ENCODE peak calls at places on chromosomes 2 and 18, in seven cellular contexts. One of them, this sample, is unnamed.

GRCh38 chr2:12456293-12457151 is 260.2 kb upstream of the TRIB2 start:
- DNase-seq in GM12865: peak
- DNase-seq in AG09309: peak
- DNase-seq in choroid plexus epithelial cell: peak
- DNase-seq in hepatocyte: peak
- DNase-seq in SK-N-SH: no peak
- DNase-seq in PC-9: peak
- DNase-seq in this sample: peak

GRCh38 chr2:205806126-205806905 is 124.0 kb downstream of the NRP2 start:
- DNase-seq in hepatocyte: peak
- DNase-seq in PC-9: no peak
- DNase-seq in AG09309: no peak
- DNase-seq in GM12865: no peak
- DNase-seq in choroid plexus epithelial cell: no peak
- DNase-seq in SK-N-SH: no peak
- DNase-seq in this sample: no peak

GRCh38 chr2:178417916-178418315 is 33.1 kb downstream of the PRKRA start:
- DNase-seq in GM12865: no peak
- DNase-seq in choroid plexus epithelial cell: no peak
- DNase-seq in PC-9: no peak
- DNase-seq in SK-N-SH: no peak
- DNase-seq in AG09309: no peak
- DNase-seq in hepatocyte: no peak
- DNase-seq in this sample: no peak

GRCh38 chr2:170588729-170589128 is 126.4 kb upstream of the SP5 start:
- DNase-seq in AG09309: no peak
- DNase-seq in hepatocyte: no peak
- DNase-seq in PC-9: no peak
- DNase-seq in GM12865: no peak
- DNase-seq in SK-N-SH: no peak
- DNase-seq in choroid plexus epithelial cell: no peak
- DNase-seq in this sample: no peak

GRCh38 chr2:111160758-111161157 is 40.0 kb downstream of the BCL2L11 start:
- DNase-seq in PC-9: no peak
- DNase-seq in GM12865: no peak
- DNase-seq in hepatocyte: peak
- DNase-seq in SK-N-SH: no peak
- DNase-seq in AG09309: peak
- DNase-seq in choroid plexus epithelial cell: peak
- DNase-seq in this sample: peak

GRCh38 chr2:100408941-100409340 is 8.5 kb downstream of the CHST10 start:
- DNase-seq in SK-N-SH: no peak
- DNase-seq in choroid plexus epithelial cell: no peak
- DNase-seq in GM12865: no peak
- DNase-seq in AG09309: no peak
- DNase-seq in hepatocyte: no peak
- DNase-seq in PC-9: no peak
- DNase-seq in this sample: no peak

GRCh38 chr2:217849576-217849975 is 153.2 kb downstream of the TNS1 start:
- DNase-seq in AG09309: no peak
- DNase-seq in PC-9: no peak
- DNase-seq in GM12865: no peak
- DNase-seq in SK-N-SH: no peak
- DNase-seq in hepatocyte: no peak
- DNase-seq in choroid plexus epithelial cell: no peak
- DNase-seq in this sample: no peak

GRCh38 chr2:99689135-99689742 is 199.4 kb upstream of the REV1 start:
- DNase-seq in PC-9: no peak
- DNase-seq in hepatocyte: no peak
- DNase-seq in GM12865: no peak
- DNase-seq in choroid plexus epithelial cell: no peak
- DNase-seq in SK-N-SH: no peak
- DNase-seq in AG09309: no peak
- DNase-seq in this sample: no peak

GRCh38 chr2:154924531-154924930 is 226.0 kb downstream of the KCNJ3 start:
- DNase-seq in AG09309: no peak
- DNase-seq in GM12865: no peak
- DNase-seq in SK-N-SH: no peak
- DNase-seq in PC-9: no peak
- DNase-seq in hepatocyte: no peak
- DNase-seq in choroid plexus epithelial cell: no peak
- DNase-seq in this sample: no peak

GRCh38 chr2:186170693-186171092 is 315.4 kb upstream of the ZC3H15 start:
- DNase-seq in choroid plexus epithelial cell: no peak
- DNase-seq in PC-9: no peak
- DNase-seq in SK-N-SH: no peak
- DNase-seq in GM12865: no peak
- DNase-seq in hepatocyte: no peak
- DNase-seq in AG09309: no peak
- DNase-seq in this sample: no peak

GRCh38 chr2:217870528-217871011 is 132.2 kb downstream of the TNS1 start:
- DNase-seq in GM12865: no peak
- DNase-seq in SK-N-SH: peak
- DNase-seq in PC-9: no peak
- DNase-seq in hepatocyte: no peak
- DNase-seq in AG09309: no peak
- DNase-seq in choroid plexus epithelial cell: no peak
- DNase-seq in this sample: no peak

GRCh38 chr2:238649123-238649522 is 198.8 kb upstream of the TWIST2 start:
- DNase-seq in AG09309: no peak
- DNase-seq in hepatocyte: no peak
- DNase-seq in choroid plexus epithelial cell: no peak
- DNase-seq in SK-N-SH: no peak
- DNase-seq in GM12865: no peak
- DNase-seq in PC-9: no peak
- DNase-seq in this sample: no peak

GRCh38 chr2:136255648-136256461 is 137.9 kb upstream of the CXCR4 start:
- DNase-seq in SK-N-SH: no peak
- DNase-seq in AG09309: no peak
- DNase-seq in choroid plexus epithelial cell: no peak
- DNase-seq in GM12865: peak
- DNase-seq in hepatocyte: no peak
- DNase-seq in PC-9: no peak
- DNase-seq in this sample: no peak

GRCh38 chr2:209817818-209818420 is 46.3 kb downstream of the UNC80 start:
- DNase-seq in PC-9: no peak
- DNase-seq in choroid plexus epithelial cell: no peak
- DNase-seq in SK-N-SH: no peak
- DNase-seq in GM12865: no peak
- DNase-seq in hepatocyte: no peak
- DNase-seq in AG09309: no peak
- DNase-seq in this sample: no peak

GRCh38 chr2:119231975-119232665 is 8.5 kb downstream of the STEAP3 start:
- DNase-seq in hepatocyte: no peak
- DNase-seq in choroid plexus epithelial cell: peak
- DNase-seq in SK-N-SH: no peak
- DNase-seq in PC-9: no peak
- DNase-seq in GM12865: peak
- DNase-seq in AG09309: no peak
- DNase-seq in this sample: peak

GRCh38 chr2:119232666-119232993 is 9.0 kb downstream of the STEAP3 start:
- DNase-seq in GM12865: no peak
- DNase-seq in PC-9: no peak
- DNase-seq in SK-N-SH: no peak
- DNase-seq in hepatocyte: no peak
- DNase-seq in choroid plexus epithelial cell: no peak
- DNase-seq in AG09309: no peak
- DNase-seq in this sample: no peak

GRCh38 chr2:119236796-119237195 is 13.2 kb downstream of the STEAP3 start:
- DNase-seq in AG09309: no peak
- DNase-seq in choroid plexus epithelial cell: no peak
- DNase-seq in SK-N-SH: no peak
- DNase-seq in PC-9: no peak
- DNase-seq in hepatocyte: no peak
- DNase-seq in GM12865: no peak
- DNase-seq in this sample: no peak

GRCh38 chr2:119233326-119234020 is 9.8 kb downstream of the STEAP3 start:
- DNase-seq in PC-9: no peak
- DNase-seq in hepatocyte: no peak
- DNase-seq in choroid plexus epithelial cell: peak
- DNase-seq in AG09309: no peak
- DNase-seq in SK-N-SH: no peak
- DNase-seq in GM12865: peak
- DNase-seq in this sample: peak

DNA sequence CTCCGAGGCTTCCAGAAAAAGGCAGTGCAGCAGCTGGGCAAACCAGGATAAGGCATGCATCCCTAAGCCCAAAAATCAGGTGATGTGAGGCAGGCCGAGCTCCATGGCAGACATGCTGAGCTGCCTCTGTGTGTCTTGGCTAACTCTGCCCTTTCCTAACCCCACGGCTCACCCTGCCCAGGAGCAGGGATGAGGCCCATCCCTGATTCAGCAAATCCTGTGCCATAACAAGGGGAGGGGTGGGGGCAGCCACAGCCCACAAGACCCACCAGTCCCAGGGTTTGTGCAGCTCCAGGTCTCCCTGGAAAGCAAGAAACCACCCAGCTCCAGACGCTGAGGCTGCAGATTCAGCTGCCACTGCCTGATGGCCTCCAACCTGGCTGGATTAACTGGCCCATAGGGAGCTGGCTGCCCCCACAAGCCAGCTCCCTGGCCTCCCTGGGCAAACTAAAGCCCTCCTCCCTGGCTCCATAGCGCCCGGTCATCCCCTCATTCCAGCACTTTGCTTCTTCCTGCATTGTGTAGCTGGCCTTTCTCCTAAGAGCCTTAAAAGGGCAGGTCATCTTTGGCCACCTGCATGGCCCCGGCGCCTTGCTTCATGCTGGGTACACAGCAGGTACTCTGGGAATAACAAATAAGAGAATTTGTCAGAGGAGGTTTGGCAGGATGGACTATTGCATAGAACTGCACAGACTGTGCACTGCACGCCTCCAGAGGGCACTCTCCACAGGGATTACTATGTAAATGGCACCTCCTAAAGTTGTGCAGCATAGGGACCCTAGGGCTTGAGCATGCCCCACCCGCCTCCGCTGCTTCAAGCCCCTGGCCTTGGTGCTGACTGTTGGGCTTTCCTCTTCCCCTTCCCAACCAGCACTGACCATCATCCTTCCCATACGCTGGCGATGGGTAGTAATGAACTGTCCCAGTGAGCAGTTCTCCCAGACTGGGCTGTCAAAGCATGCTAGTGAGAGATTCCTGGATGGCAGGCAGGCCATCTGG is 10.7 kb downstream of the STEAP3 start:
- DNase-seq in PC-9: no peak
- DNase-seq in AG09309: no peak
- DNase-seq in SK-N-SH: peak
- DNase-seq in choroid plexus epithelial cell: peak
- DNase-seq in hepatocyte: peak
- DNase-seq in GM12865: peak
- DNase-seq in this sample: peak
- TF ChIP-seq CTCF in PC-9: peak
- TF ChIP-seq CTCF in AG09309: peak
- TF ChIP-seq CTCF in SK-N-SH: peak
- TF ChIP-seq CTCF in choroid plexus epithelial cell: peak
- TF ChIP-seq CTCF in hepatocyte: peak
- TF ChIP-seq CTCF in GM12865: peak
- TF ChIP-seq CTCF in this sample: peak

DNA sequence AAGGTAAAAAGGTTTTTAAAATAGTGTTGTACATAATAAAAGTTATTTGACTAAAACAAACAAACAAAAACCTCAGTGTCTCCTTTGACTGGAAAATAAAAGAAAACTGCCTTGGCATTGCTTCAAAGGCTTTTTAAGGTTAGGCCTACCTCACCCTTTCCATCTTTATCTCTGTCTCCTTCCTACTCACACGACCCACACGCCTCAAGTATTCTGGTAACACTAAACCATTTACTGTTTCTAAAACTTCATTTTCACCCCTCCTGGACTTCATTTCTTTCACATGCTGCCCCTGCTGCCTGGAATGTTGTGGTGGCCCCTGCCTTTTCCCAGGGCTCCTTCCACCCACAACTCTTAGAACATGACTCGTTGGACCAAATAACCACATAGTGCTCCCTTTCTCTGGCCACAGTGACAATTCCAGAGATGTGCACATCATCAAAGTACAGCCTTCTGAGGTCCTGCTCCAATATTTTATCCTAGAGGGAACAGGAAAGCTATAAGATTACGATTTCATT is 54.0 kb downstream of the ERBB4 start:
- DNase-seq in hepatocyte: no peak
- DNase-seq in SK-N-SH: no peak
- DNase-seq in GM12865: no peak
- DNase-seq in AG09309: no peak
- DNase-seq in PC-9: no peak
- DNase-seq in choroid plexus epithelial cell: no peak
- DNase-seq in this sample: peak
- H3K4me3 ChIP-seq in hepatocyte: no peak
- H3K4me3 ChIP-seq in SK-N-SH: no peak
- H3K4me3 ChIP-seq in GM12865: no peak
- H3K4me3 ChIP-seq in AG09309: no peak
- H3K4me3 ChIP-seq in PC-9: no peak
- H3K4me3 ChIP-seq in choroid plexus epithelial cell: no peak
- H3K4me3 ChIP-seq in this sample: no peak

GRCh38 chr2:121689356-121689755 is 40.1 kb upstream of the CLASP1 start:
- DNase-seq in hepatocyte: peak
- DNase-seq in GM12865: no peak
- DNase-seq in SK-N-SH: peak
- DNase-seq in PC-9: peak
- DNase-seq in AG09309: no peak
- DNase-seq in choroid plexus epithelial cell: peak
- DNase-seq in this sample: peak
- TF ChIP-seq CTCF in hepatocyte: peak
- TF ChIP-seq CTCF in GM12865: no peak
- TF ChIP-seq CTCF in SK-N-SH: peak
- TF ChIP-seq CTCF in PC-9: peak
- TF ChIP-seq CTCF in AG09309: peak
- TF ChIP-seq CTCF in choroid plexus epithelial cell: peak
- TF ChIP-seq CTCF in this sample: peak

DNA sequence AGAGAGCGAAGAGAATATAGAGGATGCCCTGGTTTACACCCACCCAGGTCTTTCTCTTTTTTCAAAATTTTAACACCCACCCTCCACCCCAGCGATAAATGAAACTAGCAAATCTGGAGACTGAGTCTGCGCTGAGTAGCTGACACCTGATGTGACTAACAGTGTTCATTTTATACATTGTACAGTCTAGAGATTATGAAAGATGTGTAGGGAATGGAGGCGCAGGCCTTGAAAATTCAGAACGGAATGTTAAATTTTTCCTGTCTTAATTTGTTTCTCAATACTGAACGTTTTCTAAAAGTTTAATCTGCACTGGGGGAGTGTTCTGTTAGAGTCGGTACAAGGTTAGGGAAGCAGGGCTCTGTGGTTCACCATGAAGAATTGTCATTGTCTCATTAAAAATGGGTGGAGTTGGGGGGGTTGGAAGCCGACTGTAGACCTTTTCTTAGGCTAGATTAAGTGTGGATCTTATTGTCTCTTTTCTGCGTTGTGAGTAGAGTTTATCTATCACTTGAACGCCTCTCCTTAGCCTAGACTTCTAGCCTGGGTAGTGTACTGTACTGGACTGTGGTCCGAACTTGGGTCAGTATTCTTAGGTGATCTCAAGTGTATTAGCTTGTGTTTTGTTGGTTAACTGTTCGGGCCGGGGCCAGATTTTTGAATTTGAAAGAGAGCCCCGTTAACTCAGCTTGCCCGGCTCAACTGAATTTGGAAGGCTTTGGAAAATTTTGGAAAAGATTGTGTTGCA is 1.9 kb downstream of the MAP4K4 start:
- DNase-seq in SK-N-SH: no peak
- DNase-seq in GM12865: no peak
- DNase-seq in choroid plexus epithelial cell: no peak
- DNase-seq in AG09309: no peak
- DNase-seq in PC-9: no peak
- DNase-seq in hepatocyte: no peak
- DNase-seq in this sample: peak
- H3K4me3 ChIP-seq in SK-N-SH: peak
- H3K4me3 ChIP-seq in GM12865: no peak
- H3K4me3 ChIP-seq in choroid plexus epithelial cell: peak
- H3K4me3 ChIP-seq in AG09309: peak
- H3K4me3 ChIP-seq in PC-9: peak
- H3K4me3 ChIP-seq in hepatocyte: peak
- H3K4me3 ChIP-seq in this sample: peak

GRCh38 chr18:71784777-71785176 is 759.4 kb downstream of the CBLN2 start:
- DNase-seq in hepatocyte: peak
- DNase-seq in GM12865: no peak
- DNase-seq in PC-9: no peak
- DNase-seq in AG09309: no peak
- DNase-seq in SK-N-SH: peak
- DNase-seq in choroid plexus epithelial cell: peak
- DNase-seq in this sample: peak
- TF ChIP-seq CTCF in hepatocyte: peak
- TF ChIP-seq CTCF in GM12865: peak
- TF ChIP-seq CTCF in PC-9: peak
- TF ChIP-seq CTCF in AG09309: peak
- TF ChIP-seq CTCF in SK-N-SH: peak
- TF ChIP-seq CTCF in choroid plexus epithelial cell: peak
- TF ChIP-seq CTCF in this sample: peak